ENCODE peak calls at places on chromosomes 1 and 21, in four cellular contexts. O is K562, N is HepG2, P is GM12878. I is an unnamed sample.

GRCh38 chr1:240401721-240402120 is 210.2 kb downstream of the GREM2 start:
- DNase-seq in P (no peak), N (no peak), O (no peak), I (no peak)

GRCh38 chr1:227823537-227823936 is 8.1 kb downstream of the PRSS38 start:
- DNase-seq in P (no peak), O (no peak), N (no peak), I (no peak)

GRCh38 chr1:91282695-91283420 is 121.8 kb downstream of the HFM1 start:
- DNase-seq in O (peak), N (peak), P (peak), I (peak)

GRCh38 chr1:18560692-18561091 is 70.0 kb upstream of the PAX7 start:
- DNase-seq in O (no peak), P (no peak), N (peak), I (no peak)

GRCh38 chr1:216175714-216176113 is 247.5 kb downstream of the USH2A start:
- DNase-seq in O (no peak), P (no peak), N (no peak), I (no peak)

GRCh38 chr1:116760996-116761665 is 6.9 kb downstream of the CD2 start:
- DNase-seq in N (no peak), P (no peak), O (no peak), I (no peak)

GRCh38 chr1:113912594-113913311 is 7.6 kb downstream of the DCLRE1B start:
- DNase-seq in P (no peak), N (no peak), O (peak), I (no peak)

GRCh38 chr1:48939828-48940227 is 163.1 kb upstream of the BEND5 start:
- DNase-seq in O (no peak), P (no peak), N (no peak), I (no peak)

GRCh38 chr1:213249395-213249794 is 198.4 kb downstream of the RPS6KC1 start:
- DNase-seq in O (no peak), N (no peak), P (no peak), I (no peak)

GRCh38 chr1:211632117-211632807 is 43.2 kb downstream of the NEK2 start:
- DNase-seq in N (no peak), P (no peak), O (no peak), I (no peak)

GRCh38 chr1:206933333-206933945 is 11.7 kb upstream of the FCMR start:
- DNase-seq in O (peak), N (no peak), P (no peak), I (peak)

GRCh38 chr1:117655220-117655577 is 49.4 kb downstream of the TENT5C start:
- DNase-seq in N (no peak), O (peak), P (no peak), I (peak)

GRCh38 chr1:71074681-71075080 is 6.2 kb downstream of the ZRANB2 start:
- DNase-seq in P (no peak), N (no peak), O (no peak), I (no peak)

GRCh38 chr1:161242313-161242712 is 4.3 kb upstream of the NR1I3 start:
- DNase-seq in P (no peak), O (no peak), N (no peak), I (no peak)

GRCh38 chr1:89804646-89805237 is 16.1 kb upstream of the LRRC8D start:
- DNase-seq in O (peak), N (peak), P (peak), I (peak)

GRCh38 chr1:38852780-38853179 is 6.8 kb downstream of the RRAGC start:
- DNase-seq in O (no peak), P (peak), N (no peak), I (no peak)

GRCh38 chr1:198107041-198107440 is 49.8 kb upstream of the NEK7 start:
- DNase-seq in P (no peak), N (no peak), O (no peak), I (no peak)

GRCh38 chr1:96973605-96974004 is 252.0 kb downstream of the PTBP2 start:
- DNase-seq in P (no peak), O (no peak), N (no peak), I (no peak)

GRCh38 chr21:36059823-36060158 is 535 bp downstream of the SETD4 start:
- DNase-seq in O (peak), P (no peak), N (no peak), I (no peak)

GRCh38 chr1:161260346-161260745 is 1.8 kb downstream of the PCP4L1 start:
- DNase-seq in N (no peak), O (no peak), P (no peak), I (no peak)

GRCh38 chr1:154304664-154305337 is 16.1 kb upstream of the AQP10 start:
- DNase-seq in N (peak), P (no peak), O (no peak), I (no peak)

GRCh38 chr1:116359060-116359830 is 13.8 kb upstream of the ATP1A1 start:
- DNase-seq in O (no peak), P (no peak), N (no peak), I (no peak)

GRCh38 chr1:154329551-154330131 is 4.3 kb downstream of the ATP8B2 start:
- DNase-seq in N (no peak), P (no peak), O (no peak), I (no peak)

GRCh38 chr1:201448981-201449380 is 20.0 kb downstream of the PHLDA3 start:
- DNase-seq in O (no peak), N (peak), P (no peak), I (no peak)

GRCh38 chr21:43827015-43827611 is 37.7 kb downstream of the RRP1 start:
- DNase-seq in O (no peak), P (no peak), N (no peak), I (peak)

GRCh38 chr1:150650193-150650592 is 20.8 kb upstream of the ENSA start:
- DNase-seq in N (no peak), P (no peak), O (no peak), I (no peak)

GRCh38 chr1:245356891-245357585 is 202.3 kb downstream of the KIF26B start:
- DNase-seq in N (no peak), O (no peak), P (no peak), I (no peak)

GRCh38 chr1:43766086-43766784 is 58.9 kb downstream of the ST3GAL3 start:
- DNase-seq in N (no peak), P (no peak), O (no peak), I (no peak)

GRCh38 chr1:3573499-3573898 is 37.8 kb downstream of the MEGF6 start:
- DNase-seq in O (no peak), N (no peak), P (no peak), I (no peak)

GRCh38 chr1:223223091-223223995 is 80.3 kb upstream of the TLR5 start:
- DNase-seq in O (no peak), N (no peak), P (no peak), I (no peak)

GRCh38 chr21:42107881-42108553 is 36.9 kb downstream of the UMODL1 start:
- DNase-seq in P (no peak), N (peak), O (peak), I (peak)

GRCh38 chr1:211378844-211379243 is 52.2 kb downstream of the TRAF5 start:
- DNase-seq in O (peak), P (no peak), N (no peak), I (no peak)

GRCh38 chr1:8311068-8311718 is 6.7 kb upstream of the SLC45A1 start:
- DNase-seq in P (no peak), O (no peak), N (no peak), I (no peak)

GRCh38 chr1:11062965-11063401 is 3.2 kb upstream of the SRM start:
- DNase-seq in P (peak), N (no peak), O (no peak), I (no peak)

DNA sequence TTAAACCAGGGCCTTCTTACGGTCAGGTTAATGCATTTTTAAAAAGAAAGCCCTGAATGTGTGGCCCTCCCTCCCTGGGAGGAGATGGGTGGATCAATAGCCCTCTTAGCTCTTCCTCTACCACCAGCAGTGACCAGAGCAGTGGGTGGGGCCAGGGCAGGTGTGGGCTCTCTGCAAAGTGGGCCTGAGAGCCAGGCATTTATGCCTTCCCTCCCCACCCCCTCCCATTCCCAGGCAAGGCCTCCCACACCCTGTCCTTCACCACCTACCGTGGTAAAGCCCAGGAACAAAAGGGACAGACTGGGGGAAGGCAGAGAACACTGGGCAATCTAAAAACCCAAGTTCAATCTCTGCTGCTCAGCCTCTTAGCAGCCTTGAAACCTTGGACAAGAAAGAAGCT is 63.9 kb downstream of the SSBP3 start:
- DNase-seq in O (no peak), N (no peak), P (no peak), I (no peak)
- TF ChIP-seq RFX5 in O (no peak), N (no peak), P (no peak), I (no peak)

GRCh38 chr1:109669246-109669948 is 1.5 kb downstream of the GSTM2 start:
- DNase-seq in P (no peak), O (peak), N (no peak), I (no peak)
- TF ChIP-seq CHD4 in P (no peak), O (no peak), N (no peak), I (no peak)

GRCh38 chr1:6544831-6545230 is 9.5 kb downstream of the NOL9 start:
- DNase-seq in P (no peak), N (no peak), O (no peak), I (no peak)
- TF ChIP-seq RFX5 in P (no peak), N (no peak), O (no peak), I (no peak)

GRCh38 chr1:231699769-231700168 is 73.2 kb downstream of the DISC1 start:
- DNase-seq in N (no peak), O (no peak), P (no peak), I (no peak)
- TF ChIP-seq CHD4 in N (no peak), O (no peak), P (no peak), I (no peak)

DNA sequence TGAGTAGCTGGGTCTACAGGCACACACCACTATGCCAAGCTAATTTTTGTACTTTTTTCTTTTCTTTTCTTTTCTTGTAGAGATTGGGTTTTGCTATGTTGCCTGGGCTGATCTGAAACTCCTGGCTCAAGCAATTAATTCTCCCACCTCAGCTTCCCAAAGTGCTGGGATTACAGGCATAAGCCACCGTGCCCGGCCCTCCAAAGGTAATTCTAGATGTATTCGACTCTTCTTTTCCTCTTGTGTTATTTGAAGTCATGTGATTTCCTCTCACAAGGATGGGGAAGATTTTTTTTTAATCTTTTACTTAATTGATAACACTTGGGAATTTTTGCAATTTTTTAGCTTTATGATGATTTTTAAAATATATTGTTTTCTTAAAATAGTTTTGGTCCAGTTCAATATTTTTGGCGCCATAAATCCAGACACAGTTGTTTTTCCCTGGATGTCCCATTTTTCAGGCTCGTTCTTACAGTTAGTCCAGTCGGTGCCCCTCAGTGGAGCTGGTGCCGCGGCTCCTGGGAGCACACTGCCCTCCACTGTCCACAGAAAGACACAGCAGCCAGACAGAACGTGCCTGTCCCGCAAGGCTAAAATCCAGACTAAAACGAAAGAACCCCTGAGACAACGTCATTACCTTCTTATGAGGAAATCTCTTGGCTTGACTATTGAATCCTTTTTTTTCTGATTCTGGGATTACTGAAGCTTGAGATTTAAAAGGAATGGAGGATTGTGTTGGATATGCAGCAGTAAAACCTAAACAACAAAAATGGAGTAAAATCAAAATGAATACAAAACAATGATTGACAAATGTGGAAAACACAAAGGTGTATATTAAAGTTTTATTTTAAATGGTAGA is 22.4 kb downstream of the STPG1 start:
- DNase-seq in P (no peak), O (peak), N (peak), I (peak)
- TF ChIP-seq RFX5 in P (no peak), O (no peak), N (no peak), I (no peak)